ENCODE peak calls at places on chromosomes 3 and 15, in four cellular contexts. Y is stomach, R is IMR-90, X is neural crest cell. Q is an unnamed sample.
A peak's percentile ranks its signal among the peaks of the same experiment; 100 is the strongest.

GRCh38 chr3:120488296-120488695 is 37.5 kb upstream of the FSTL1 start:
- DNase-seq in Y (no peak), R (no peak), X (no peak), Q (no peak)

GRCh38 chr3:10744098-10744465 is 71.9 kb upstream of the SLC6A11 start:
- DNase-seq in Y (no peak), X (no peak), R (no peak), Q (no peak)

GRCh38 chr3:72157782-72158638 is 373.1 kb upstream of the PROK2 start:
- DNase-seq in R (no peak), X (no peak), Y (no peak), Q (no peak)

GRCh38 chr3:10763248-10763620 is 52.8 kb upstream of the SLC6A11 start:
- DNase-seq in Y (no peak), R (no peak), X (no peak), Q (no peak)

GRCh38 chr3:21747376-21747775 is 3.6 kb downstream of the ZNF385D start:
- DNase-seq in Y (no peak), X (no peak), R (no peak), Q (no peak)

GRCh38 chr15:94404733-94405283 is 173.4 kb downstream of the MCTP2 start:
- DNase-seq in X (no peak), Y (no peak), R (no peak), Q (no peak)

GRCh38 chr3:123568034-123568433 is 16.8 kb downstream of the HACD2 start:
- DNase-seq in X (no peak), R (no peak), Y (no peak), Q (no peak)

GRCh38 chr3:160941885-160942494 is 163.2 kb downstream of the B3GALNT1 start:
- DNase-seq in R (peak; percentile 61), X (peak; percentile 77), Y (peak; percentile 78), Q (peak; percentile 41)

GRCh38 chr3:146503459-146504202 is 34.3 kb upstream of the PLSCR2 start:
- DNase-seq in Y (no peak), X (no peak), R (peak; percentile 95), Q (peak; percentile 61)

GRCh38 chr15:69389426-69389825 is 24.7 kb upstream of the KIF23 start:
- DNase-seq in Y (no peak), X (no peak), R (no peak), Q (no peak)

GRCh38 chr15:73922186-73923151 is 3.8 kb upstream of the LOXL1 start:
- DNase-seq in X (no peak), Y (no peak), R (peak; percentile 70), Q (no peak)

GRCh38 chr3:42023380-42023779 is 61.5 kb upstream of the ULK4 start:
- DNase-seq in X (no peak), R (no peak), Y (no peak), Q (no peak)

GRCh38 chr3:9047465-9048346 is 84.4 kb upstream of the RAD18 start:
- DNase-seq in Y (no peak), R (no peak), X (peak; percentile 27), Q (no peak)

GRCh38 chr3:29370451-29371420 is 89.9 kb downstream of the RBMS3 start:
- DNase-seq in Y (no peak), X (no peak), R (no peak), Q (no peak)

GRCh38 chr3:100020876-100021644 is 93.2 kb downstream of the FILIP1L start:
- DNase-seq in Y (no peak), R (no peak), X (no peak), Q (no peak)

GRCh38 chr3:18712713-18713575 is 287.8 kb upstream of the SATB1 start:
- DNase-seq in R (no peak), Y (no peak), X (no peak), Q (no peak)

GRCh38 chr3:105906834-105907233 is 38.0 kb upstream of the CBLB start:
- DNase-seq in Y (no peak), R (peak; percentile 86), X (no peak), Q (no peak)

GRCh38 chr3:38454884-38455638 is 1.4 kb downstream of the ACVR2B start:
- DNase-seq in Y (peak; percentile 87), R (peak; percentile 27), X (peak; percentile 69), Q (peak; percentile 70)

GRCh38 chr3:124669470-124669869 is 60.8 kb upstream of the UMPS start:
- DNase-seq in Y (no peak), R (peak; percentile 89), X (no peak), Q (no peak)

GRCh38 chr3:100334340-100335136 is at the start of gene NIT2:
- DNase-seq in X (peak; percentile 72), Y (peak; percentile 90), R (peak; percentile 72), Q (peak; percentile 96)

GRCh38 chr15:31098953-31099740 is 2.4 kb downstream of the TRPM1 start:
- DNase-seq in R (no peak), X (no peak), Y (no peak), Q (peak; percentile 27)

GRCh38 chr3:154969366-154969765 is 110.8 kb upstream of the MME start:
- DNase-seq in X (no peak), Y (no peak), R (peak; percentile 35), Q (no peak)

GRCh38 chr3:170947018-170947769 is 38.8 kb upstream of the EIF5A2 start:
- DNase-seq in R (no peak), X (no peak), Y (no peak), Q (no peak)

GRCh38 chr3:117141821-117142220 is 432.2 kb downstream of the TUSC7 start:
- DNase-seq in X (no peak), R (no peak), Y (no peak), Q (no peak)

GRCh38 chr15:27545494-27546255 is 553.4 kb downstream of the OCA2 start:
- DNase-seq in R (no peak), Y (no peak), X (no peak), Q (no peak)

GRCh38 chr3:55718074-55718473 is 231.0 kb upstream of the WNT5A start:
- DNase-seq in R (no peak), Y (no peak), X (no peak), Q (no peak)

GRCh38 chr3:171349392-171349791 is 110.8 kb downstream of the TNIK start:
- DNase-seq in Y (no peak), R (peak; percentile 18), X (peak; percentile 2), Q (no peak)

GRCh38 chr3:52253314-52254260 is 8.0 kb downstream of the PPM1M start:
- DNase-seq in Y (peak; percentile 48), X (no peak), R (no peak), Q (peak; percentile 89)

GRCh38 chr3:125212509-125213372 is at the start of gene SLC12A8:
- DNase-seq in Y (peak; percentile 41), R (no peak), X (no peak), Q (peak; percentile 63)

GRCh38 chr15:69160976-69161877 is 792 bp downstream of the GLCE start:
- DNase-seq in X (peak; percentile 25), Y (peak; percentile 29), R (peak; percentile 16), Q (peak; percentile 41)

GRCh38 chr3:114121996-114122709 is 56.7 kb downstream of the DRD3 start:
- DNase-seq in R (peak; percentile 68), X (no peak), Y (no peak), Q (no peak)

GRCh38 chr3:138082085-138082991 is 33.1 kb downstream of the DZIP1L start:
- DNase-seq in R (peak; percentile 93), Y (peak; percentile 47), X (no peak), Q (no peak)

GRCh38 chr3:118817748-118818165 is 216.9 kb downstream of the IGSF11 start:
- DNase-seq in Y (peak; percentile 51), R (peak; percentile 57), X (peak; percentile 38), Q (peak; percentile 49)
- TF ChIP-seq CTCF in Y (peak; percentile 66), R (peak; percentile 70), X (peak; percentile 94), Q (peak; percentile 79)

DNA sequence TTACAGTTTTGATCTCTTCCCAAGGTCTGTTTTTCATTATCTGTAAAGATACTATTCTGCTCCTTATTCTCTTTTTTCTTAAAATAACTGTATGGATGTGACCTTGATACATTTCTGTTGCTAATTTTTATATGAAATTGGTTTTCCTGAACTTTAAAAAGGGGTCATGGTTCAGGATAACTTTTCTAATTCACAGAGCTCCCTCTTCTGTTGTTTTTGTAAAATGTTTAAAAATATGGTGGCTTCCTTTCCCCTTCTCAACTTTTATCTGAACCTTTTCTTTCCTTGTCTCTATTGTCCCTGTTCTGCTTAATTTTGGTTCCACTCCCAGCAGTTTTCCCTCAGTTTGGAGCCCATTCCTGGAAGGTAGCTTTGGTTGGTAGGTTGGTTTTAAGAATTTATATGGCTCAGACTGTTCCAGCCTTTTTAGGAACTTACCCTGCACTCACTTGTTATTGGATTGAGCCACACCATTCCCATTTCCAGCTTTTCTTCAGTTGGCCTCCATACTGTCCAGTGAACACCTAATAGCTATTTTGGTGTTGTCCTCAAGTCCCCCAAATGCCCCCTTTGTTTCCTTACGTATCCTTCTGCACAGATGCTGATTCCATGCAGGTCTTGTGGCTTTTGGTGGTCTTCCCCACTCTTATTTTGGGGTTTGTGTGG is 70.3 kb downstream of the SLMAP start:
- DNase-seq in Y (no peak), X (no peak), R (no peak), Q (no peak)
- TF ChIP-seq CTCF in Y (no peak), X (no peak), R (peak; percentile 36), Q (no peak)

GRCh38 chr15:33226559-33227181 is 32.2 kb upstream of the FMN1 start:
- DNase-seq in R (no peak), Y (peak; percentile 66), X (no peak), Q (no peak)
- TF ChIP-seq CTCF in R (no peak), Y (peak; percentile 34), X (peak; percentile 54), Q (no peak)

DNA sequence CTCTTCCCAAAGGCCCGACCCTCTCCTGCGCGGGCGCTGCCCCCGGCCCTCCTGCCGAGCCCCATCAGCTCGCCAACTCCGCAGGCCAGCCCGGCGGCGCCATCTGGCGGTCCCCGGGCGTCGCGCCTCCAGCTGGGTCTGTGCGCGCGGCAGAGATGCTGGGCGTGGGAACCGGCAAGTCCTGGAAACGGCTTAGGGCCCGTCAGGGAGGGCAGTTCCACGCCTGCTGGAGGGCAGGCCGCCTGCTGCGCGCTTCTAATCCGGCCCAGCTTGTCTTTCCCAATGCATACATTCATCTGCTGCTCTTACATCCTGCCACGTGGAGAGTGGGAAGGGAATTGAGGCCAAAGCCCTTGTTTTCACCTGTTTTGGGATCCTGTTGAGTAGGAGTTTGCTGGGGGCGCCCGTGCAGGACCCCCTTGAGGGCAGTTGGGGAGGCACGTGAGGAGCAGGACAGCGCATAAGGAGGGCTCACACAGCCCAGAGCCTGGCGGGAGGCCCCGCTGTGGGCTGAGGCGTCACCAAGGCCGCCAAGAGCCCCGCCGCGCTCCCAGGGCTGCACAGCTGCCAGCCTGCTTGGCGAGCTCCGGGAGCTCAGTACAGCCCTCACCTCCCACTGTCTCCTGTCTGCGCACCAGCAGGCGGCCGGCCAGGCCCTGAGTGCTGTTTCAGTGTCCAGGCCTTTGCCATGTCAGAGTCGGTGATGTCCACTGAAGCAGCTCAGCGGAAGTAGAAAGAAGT is 165.6 kb downstream of the NSMCE3 start:
- DNase-seq in X (peak; percentile 83), R (peak; percentile 68), Y (peak; percentile 44), Q (peak; percentile 87)
- TF ChIP-seq CTCF in X (peak; percentile 89), R (peak; percentile 93), Y (peak; percentile 63), Q (peak; percentile 95)

GRCh38 chr3:61629442-61629841 is 68.1 kb downstream of the PTPRG start:
- DNase-seq in Y (no peak), R (no peak), X (no peak), Q (no peak)

GRCh38 chr3:61632568-61633175 is 71.3 kb downstream of the PTPRG start:
- DNase-seq in R (peak; percentile 50), X (no peak), Y (no peak), Q (no peak)

GRCh38 chr3:61628636-61629035 is 67.3 kb downstream of the PTPRG start:
- DNase-seq in X (no peak), Y (no peak), R (no peak), Q (no peak)

GRCh38 chr3:61634678-61635077 is 73.3 kb downstream of the PTPRG start:
- DNase-seq in X (no peak), R (peak; percentile 36), Y (no peak), Q (no peak)

GRCh38 chr3:61631108-61631769 is 69.9 kb downstream of the PTPRG start:
- DNase-seq in X (no peak), Y (no peak), R (no peak), Q (no peak)
- TF ChIP-seq CTCF in X (no peak), Y (no peak), R (no peak), Q (no peak)